ENCODE peak calls at places on chromosome 14, in seven cellular contexts. One of them, this sample, is unnamed.

GRCh38 chr14:55688566-55688965 is 108.6 kb downstream of the KTN1 start:
- DNase-seq in K562: no peak
- DNase-seq in HCT116: no peak
- DNase-seq in GM12878: no peak
- DNase-seq in HepG2: no peak
- DNase-seq in SK-N-SH: no peak
- DNase-seq in H1: no peak
- DNase-seq in this sample: no peak

GRCh38 chr14:105838591-105839424 is 312.4 kb downstream of the TMEM121 start:
- DNase-seq in GM12878: no peak
- DNase-seq in HCT116: no peak
- DNase-seq in K562: no peak
- DNase-seq in SK-N-SH: no peak
- DNase-seq in H1: no peak
- DNase-seq in HepG2: no peak
- DNase-seq in this sample: no peak

GRCh38 chr14:32593290-32593942 is 264.3 kb downstream of the AKAP6 start:
- DNase-seq in SK-N-SH: no peak
- DNase-seq in GM12878: no peak
- DNase-seq in HCT116: no peak
- DNase-seq in H1: no peak
- DNase-seq in K562: no peak
- DNase-seq in HepG2: no peak
- DNase-seq in this sample: no peak

GRCh38 chr14:104248203-104249055 is 110.0 kb downstream of the KIF26A start:
- DNase-seq in HepG2: no peak
- DNase-seq in H1: no peak
- DNase-seq in GM12878: no peak
- DNase-seq in SK-N-SH: peak; percentile 55
- DNase-seq in K562: no peak
- DNase-seq in HCT116: no peak
- DNase-seq in this sample: no peak

GRCh38 chr14:105060751-105061427 is 4.3 kb downstream of the GPR132 start:
- DNase-seq in HCT116: no peak
- DNase-seq in GM12878: no peak
- DNase-seq in HepG2: no peak
- DNase-seq in K562: no peak
- DNase-seq in H1: no peak
- DNase-seq in SK-N-SH: peak; percentile 67
- DNase-seq in this sample: no peak

GRCh38 chr14:68627050-68627867 is 165.6 kb downstream of the ZFP36L1 start:
- DNase-seq in HepG2: peak; percentile 56
- DNase-seq in SK-N-SH: no peak
- DNase-seq in HCT116: no peak
- DNase-seq in K562: no peak
- DNase-seq in H1: peak; percentile 32
- DNase-seq in GM12878: no peak
- DNase-seq in this sample: no peak

GRCh38 chr14:34649344-34649743 is 19.4 kb upstream of the SNX6 start:
- DNase-seq in GM12878: no peak
- DNase-seq in SK-N-SH: no peak
- DNase-seq in K562: peak; percentile 31
- DNase-seq in HCT116: no peak
- DNase-seq in H1: no peak
- DNase-seq in HepG2: no peak
- DNase-seq in this sample: no peak

GRCh38 chr14:65065719-65066118 is 36.6 kb downstream of the MAX start:
- DNase-seq in SK-N-SH: no peak
- DNase-seq in GM12878: no peak
- DNase-seq in HepG2: no peak
- DNase-seq in HCT116: no peak
- DNase-seq in H1: no peak
- DNase-seq in K562: no peak
- DNase-seq in this sample: no peak

GRCh38 chr14:98931911-98932310 is 340.1 kb downstream of the BCL11B start:
- DNase-seq in GM12878: no peak
- DNase-seq in SK-N-SH: no peak
- DNase-seq in HepG2: no peak
- DNase-seq in H1: no peak
- DNase-seq in HCT116: no peak
- DNase-seq in K562: no peak
- DNase-seq in this sample: no peak

GRCh38 chr14:75566752-75567151 is 11.7 kb upstream of the FLVCR2 start:
- DNase-seq in HepG2: no peak
- DNase-seq in SK-N-SH: no peak
- DNase-seq in HCT116: no peak
- DNase-seq in K562: no peak
- DNase-seq in H1: no peak
- DNase-seq in GM12878: no peak
- DNase-seq in this sample: no peak

GRCh38 chr14:99465288-99465687 is 15.4 kb downstream of the SETD3 start:
- DNase-seq in HepG2: no peak
- DNase-seq in H1: no peak
- DNase-seq in HCT116: no peak
- DNase-seq in GM12878: no peak
- DNase-seq in SK-N-SH: no peak
- DNase-seq in K562: no peak
- DNase-seq in this sample: no peak

GRCh38 chr14:24394275-24394674 is 4.5 kb upstream of the NYNRIN start:
- DNase-seq in HCT116: peak; percentile 12
- DNase-seq in K562: no peak
- DNase-seq in GM12878: no peak
- DNase-seq in H1: no peak
- DNase-seq in SK-N-SH: no peak
- DNase-seq in HepG2: no peak
- DNase-seq in this sample: no peak

GRCh38 chr14:103100281-103101121 is 6.0 kb downstream of the EXOC3L4 start:
- DNase-seq in GM12878: no peak
- DNase-seq in HepG2: peak; percentile 95
- DNase-seq in HCT116: no peak
- DNase-seq in K562: no peak
- DNase-seq in SK-N-SH: no peak
- DNase-seq in H1: no peak
- DNase-seq in this sample: no peak

GRCh38 chr14:104968541-104969401 is 9.4 kb downstream of the AHNAK2 start:
- DNase-seq in HCT116: no peak
- DNase-seq in K562: no peak
- DNase-seq in HepG2: no peak
- DNase-seq in H1: no peak
- DNase-seq in GM12878: no peak
- DNase-seq in SK-N-SH: peak; percentile 51
- DNase-seq in this sample: no peak

GRCh38 chr14:31127690-31128089 is 79.9 kb downstream of the HECTD1 start:
- DNase-seq in HepG2: peak; percentile 55
- DNase-seq in K562: no peak
- DNase-seq in SK-N-SH: no peak
- DNase-seq in H1: no peak
- DNase-seq in HCT116: no peak
- DNase-seq in GM12878: no peak
- DNase-seq in this sample: no peak

GRCh38 chr14:90573385-90574105 is 176.7 kb downstream of the CALM1 start:
- DNase-seq in H1: no peak
- DNase-seq in K562: peak; percentile 91
- DNase-seq in HCT116: no peak
- DNase-seq in HepG2: no peak
- DNase-seq in SK-N-SH: peak; percentile 61
- DNase-seq in GM12878: no peak
- DNase-seq in this sample: no peak

DNA sequence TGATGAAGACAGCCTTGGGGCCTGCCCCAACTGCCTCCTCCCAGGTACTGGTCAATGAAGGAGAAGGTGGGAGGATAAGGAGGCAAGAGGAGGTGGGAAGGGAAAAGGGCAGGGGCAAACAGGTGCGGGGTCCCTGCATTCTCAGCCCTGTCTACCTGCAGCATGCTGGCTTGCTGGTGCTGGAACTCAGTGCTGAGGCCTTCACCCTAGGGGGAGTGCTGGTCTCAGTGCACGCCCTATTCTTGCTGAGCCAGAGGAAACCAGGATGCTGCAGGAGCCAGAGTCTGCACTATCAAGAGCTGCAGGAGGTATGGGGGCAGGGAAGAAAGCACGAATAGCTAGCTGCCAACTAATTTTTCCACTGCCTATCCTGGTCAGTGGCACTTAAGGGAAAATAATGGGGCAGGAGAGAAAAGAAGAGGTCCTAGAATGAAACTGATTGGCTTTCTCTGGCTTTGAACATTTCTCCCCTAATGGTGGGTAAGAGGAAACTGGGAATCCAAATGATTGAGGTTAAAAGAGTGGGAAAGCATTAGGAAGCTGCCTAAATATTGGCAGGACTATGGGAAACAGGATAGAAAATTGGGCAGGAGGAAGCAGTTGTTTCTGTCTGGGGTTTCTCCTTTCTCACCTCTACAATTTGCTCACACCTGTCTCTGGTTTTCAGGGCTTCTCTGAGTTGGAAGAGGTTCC is 1.8 kb downstream of the TMEM253 start:
- DNase-seq in HepG2: no peak
- DNase-seq in H1: no peak
- DNase-seq in GM12878: no peak
- DNase-seq in SK-N-SH: peak; percentile 17
- DNase-seq in K562: peak; percentile 79
- DNase-seq in HCT116: no peak
- DNase-seq in this sample: no peak
- TF ChIP-seq YY1 in HepG2: no peak
- TF ChIP-seq YY1 in H1: no peak
- TF ChIP-seq YY1 in GM12878: no peak
- TF ChIP-seq YY1 in SK-N-SH: no peak
- TF ChIP-seq YY1 in K562: no peak
- TF ChIP-seq YY1 in HCT116: no peak
- TF ChIP-seq YY1 in this sample: no peak

GRCh38 chr14:93103392-93104080 is 12.2 kb downstream of the ITPK1 start:
- DNase-seq in GM12878: peak; percentile 72
- DNase-seq in H1: no peak
- DNase-seq in SK-N-SH: peak; percentile 9
- DNase-seq in HCT116: no peak
- DNase-seq in K562: no peak
- DNase-seq in HepG2: no peak
- DNase-seq in this sample: no peak
- H3K9ac ChIP-seq in GM12878: peak overlapping the region; percentile 51
- H3K9ac ChIP-seq in H1: no peak overlapping the region
- H3K9ac ChIP-seq in SK-N-SH: no peak overlapping the region
- H3K9ac ChIP-seq in HCT116: no peak overlapping the region
- H3K9ac ChIP-seq in K562: no peak overlapping the region
- H3K9ac ChIP-seq in HepG2: no peak overlapping the region
- H3K9ac ChIP-seq in this sample: no peak overlapping the region

DNA sequence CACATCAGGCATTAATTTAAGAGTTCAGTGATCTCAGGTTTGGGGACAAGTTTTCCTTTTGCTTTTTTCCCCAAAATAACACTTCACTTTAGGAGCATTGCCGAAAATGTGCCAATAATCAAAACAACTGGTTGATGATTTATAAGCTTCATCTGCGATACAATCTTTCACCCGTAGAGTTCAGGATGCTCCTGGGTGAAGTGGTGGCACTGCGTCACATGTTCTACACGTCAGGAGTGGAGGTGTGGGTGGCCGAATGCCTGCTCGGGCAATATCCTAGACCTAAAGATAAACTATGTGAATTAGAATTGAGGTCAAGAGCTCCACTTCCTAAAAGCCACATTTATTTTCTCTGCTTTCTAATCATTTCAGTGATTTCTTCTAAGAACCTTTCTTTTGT is 70.9 kb upstream of the DICER1 start:
- DNase-seq in GM12878: no peak
- DNase-seq in SK-N-SH: no peak
- DNase-seq in K562: no peak
- DNase-seq in H1: no peak
- DNase-seq in HCT116: no peak
- DNase-seq in HepG2: no peak
- DNase-seq in this sample: no peak
- H3K4me1 ChIP-seq in GM12878: peaks cover 5% of the 10 kb centered on the region
- H3K4me1 ChIP-seq in SK-N-SH: peaks cover 13% of the 10 kb centered on the region
- H3K4me1 ChIP-seq in K562: no peaks in the 10 kb centered on the region
- H3K4me1 ChIP-seq in H1: no peaks in the 10 kb centered on the region
- H3K4me1 ChIP-seq in HCT116: no peaks in the 10 kb centered on the region
- H3K4me1 ChIP-seq in HepG2: peaks cover 21% of the 10 kb centered on the region
- H3K4me1 ChIP-seq in this sample: peaks cover 3% of the 10 kb centered on the region

GRCh38 chr14:50003213-50004021 is 110.5 kb downstream of the ARF6 start:
- DNase-seq in K562: peak; percentile 93
- DNase-seq in HCT116: peak; percentile 65
- DNase-seq in HepG2: peak; percentile 71
- DNase-seq in SK-N-SH: peak; percentile 78
- DNase-seq in GM12878: peak; percentile 60
- DNase-seq in H1: peak; percentile 66
- DNase-seq in this sample: no peak
- TF ChIP-seq YY1 in K562: peak; percentile 12
- TF ChIP-seq YY1 in HCT116: no peak
- TF ChIP-seq YY1 in HepG2: peak; percentile 56
- TF ChIP-seq YY1 in SK-N-SH: no peak
- TF ChIP-seq YY1 in GM12878: peak; percentile 56
- TF ChIP-seq YY1 in H1: no peak
- TF ChIP-seq YY1 in this sample: no peak

GRCh38 chr14:73888460-73888725 is 1.7 kb downstream of the ZNF410 start:
- DNase-seq in HCT116: no peak
- DNase-seq in HepG2: no peak
- DNase-seq in H1: no peak
- DNase-seq in K562: no peak
- DNase-seq in GM12878: no peak
- DNase-seq in SK-N-SH: no peak
- DNase-seq in this sample: no peak
- H3K9ac ChIP-seq in HCT116: peak overlapping the region; percentile 93
- H3K9ac ChIP-seq in HepG2: peak overlapping the region; percentile 90
- H3K9ac ChIP-seq in H1: no peak overlapping the region
- H3K9ac ChIP-seq in K562: peak overlapping the region; percentile 90
- H3K9ac ChIP-seq in GM12878: no peak overlapping the region
- H3K9ac ChIP-seq in SK-N-SH: peak overlapping the region; percentile 86
- H3K9ac ChIP-seq in this sample: no peak overlapping the region

GRCh38 chr14:21256539-21257394 is 12.5 kb downstream of the HNRNPC start:
- DNase-seq in K562: no peak
- DNase-seq in H1: no peak
- DNase-seq in GM12878: no peak
- DNase-seq in HCT116: no peak
- DNase-seq in SK-N-SH: no peak
- DNase-seq in HepG2: no peak
- DNase-seq in this sample: no peak
- H3K4me1 ChIP-seq in K562: peaks cover 4% of the 10 kb centered on the region
- H3K4me1 ChIP-seq in H1: no peaks in the 10 kb centered on the region
- H3K4me1 ChIP-seq in GM12878: peaks cover 4% of the 10 kb centered on the region
- H3K4me1 ChIP-seq in HCT116: no peaks in the 10 kb centered on the region
- H3K4me1 ChIP-seq in SK-N-SH: peaks cover 28% of the 10 kb centered on the region
- H3K4me1 ChIP-seq in HepG2: peaks cover 71% of the 10 kb centered on the region
- H3K4me1 ChIP-seq in this sample: no peaks in the 10 kb centered on the region